ENCODE peak calls at places on chromosomes 13 and 19, in seven cellular contexts. B, J, I, R, Q, H and P are unnamed samples.

GRCh38 chr19:44071824-44072542 is at the start of gene ZNF284:
- DNase-seq in H (peak; percentile 93), J (peak; percentile 88), B (peak; percentile 89), R (peak; percentile 95), I (peak; percentile 83), Q (peak; percentile 84), P (peak; percentile 91)

GRCh38 chr19:45255611-45256157 is 4.6 kb downstream of the MARK4 start:
- DNase-seq in R (no peak), H (no peak), I (no peak), B (no peak), Q (no peak), J (no peak), P (no peak)

GRCh38 chr13:41613984-41614581 is 156.7 kb downstream of the RGCC start:
- DNase-seq in B (no peak), J (peak; percentile 96), H (peak; percentile 16), Q (peak; percentile 66), R (peak; percentile 84), I (peak; percentile 35), P (peak; percentile 77)

GRCh38 chr13:109158383-109158782 is 529.0 kb downstream of the MYO16 start:
- DNase-seq in J (no peak), H (no peak), I (peak; percentile 69), B (no peak), R (no peak), Q (no peak), P (no peak)

GRCh38 chr13:24605923-24606372 is 74.3 kb upstream of the ATP12A start:
- DNase-seq in R (no peak), Q (no peak), I (peak; percentile 64), H (peak; percentile 36), B (no peak), J (no peak), P (no peak)

GRCh38 chr13:44967656-44968451 is 21.4 kb downstream of the NUFIP1 start:
- DNase-seq in B (no peak), H (no peak), J (no peak), I (peak; percentile 18), Q (no peak), R (no peak), P (no peak)

GRCh38 chr13:105961438-105961837 is 574.0 kb downstream of the EFNB2 start:
- DNase-seq in Q (no peak), J (no peak), H (no peak), R (no peak), B (no peak), I (no peak), P (no peak)

GRCh38 chr13:98397221-98397620 is 179.7 kb downstream of the STK24 start:
- DNase-seq in H (no peak), Q (no peak), J (peak; percentile 19), I (no peak), B (no peak), R (no peak), P (no peak)

GRCh38 chr19:5046339-5047039 is 77.6 kb downstream of the KDM4B start:
- DNase-seq in H (no peak), B (peak; percentile 93), I (peak; percentile 99), J (peak; percentile 46), R (no peak), Q (no peak), P (no peak)

GRCh38 chr19:44757057-44757734 is 8.7 kb downstream of the BCL3 start:
- DNase-seq in Q (peak; percentile 87), J (peak; percentile 72), B (peak; percentile 84), I (no peak), H (peak; percentile 66), R (peak; percentile 72), P (peak; percentile 79)

GRCh38 chr19:10329555-10329954 is 3.8 kb downstream of the RAVER1 start:
- DNase-seq in J (no peak), B (peak; percentile 53), R (no peak), H (no peak), Q (no peak), I (no peak), P (no peak)
- H3K4me1 ChIP-seq in J (peaks cover 13% of the 10 kb centered on the region), B (peaks cover 6% of the 10 kb centered on the region), R (peaks cover 17% of the 10 kb centered on the region), H (peaks cover 15% of the 10 kb centered on the region), Q (peaks cover 10% of the 10 kb centered on the region), I (peaks cover 17% of the 10 kb centered on the region), P (peaks cover 21% of the 10 kb centered on the region)

GRCh38 chr13:29702912-29703351 is 107.4 kb upstream of the SLC7A1 start:
- DNase-seq in Q (no peak), J (peak; percentile 87), H (no peak), B (no peak), R (no peak), I (no peak), P (peak; percentile 39)

GRCh38 chr13:29703421-29703820 is 107.9 kb upstream of the SLC7A1 start:
- DNase-seq in I (no peak), H (no peak), J (no peak), Q (no peak), R (no peak), B (no peak), P (no peak)

GRCh38 chr13:29704648-29705047 is 109.2 kb upstream of the SLC7A1 start:
- DNase-seq in H (no peak), R (no peak), I (no peak), Q (no peak), J (no peak), B (no peak), P (no peak)

GRCh38 chr13:29706923-29707322 is 111.4 kb upstream of the SLC7A1 start:
- DNase-seq in H (no peak), R (no peak), Q (no peak), B (no peak), I (no peak), J (no peak), P (no peak)

DNA sequence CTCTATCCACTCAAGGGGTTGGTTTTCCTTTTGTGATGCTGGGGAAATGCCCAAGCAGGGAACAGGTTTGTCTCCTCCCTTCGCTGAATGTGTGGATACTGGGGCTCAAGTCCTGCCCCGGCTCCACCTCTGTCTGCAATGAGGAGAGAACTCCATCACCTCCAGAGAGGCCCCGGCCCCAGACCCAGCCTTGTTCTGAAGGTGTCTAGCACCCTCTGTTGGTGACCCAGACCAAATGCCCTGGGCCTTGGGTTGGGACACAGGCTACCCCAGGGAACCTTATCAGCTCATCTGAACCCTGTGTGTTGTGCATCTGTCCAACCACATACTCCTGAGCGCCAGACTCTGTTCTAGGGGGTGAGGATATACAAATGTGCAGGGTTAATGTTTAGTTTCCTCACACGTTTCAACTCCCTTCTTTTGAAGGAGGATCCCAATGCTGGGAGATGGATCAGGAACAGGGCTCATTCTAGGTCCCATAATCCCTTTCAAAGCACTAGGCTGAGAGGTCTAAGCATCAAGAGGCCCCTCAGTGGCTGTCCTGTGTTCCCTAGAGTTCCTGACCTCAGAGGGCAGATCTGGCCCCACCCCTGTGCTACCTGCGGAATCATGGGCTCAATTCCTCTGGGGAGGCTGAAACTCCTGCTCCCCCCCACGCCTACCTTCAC is 112.5 kb upstream of the SLC7A1 start:
- DNase-seq in R (no peak), H (peak; percentile 74), J (no peak), Q (no peak), I (peak; percentile 49), B (peak; percentile 86), P (no peak)
- TF ChIP-seq CTCF in R (peak; percentile 43), H (peak; percentile 70), J (peak; percentile 61), Q (no peak), I (peak; percentile 67), B (peak; percentile 49), P (peak; percentile 14)

GRCh38 chr13:110240352-110240751 is 66.6 kb downstream of the COL4A1 start:
- DNase-seq in Q (no peak), B (no peak), I (no peak), R (peak; percentile 54), H (no peak), J (no peak), P (no peak)

GRCh38 chr13:110244926-110245325 is 62.0 kb downstream of the COL4A1 start:
- DNase-seq in H (no peak), Q (no peak), B (no peak), I (no peak), J (no peak), R (peak; percentile 42), P (no peak)

GRCh38 chr13:110244096-110244830 is 62.7 kb downstream of the COL4A1 start:
- DNase-seq in I (no peak), Q (no peak), H (no peak), B (no peak), R (peak; percentile 45), J (no peak), P (peak; percentile 59)

GRCh38 chr13:110240943-110241342 is 66.0 kb downstream of the COL4A1 start:
- DNase-seq in J (no peak), B (no peak), Q (no peak), I (no peak), R (no peak), H (no peak), P (no peak)

DNA sequence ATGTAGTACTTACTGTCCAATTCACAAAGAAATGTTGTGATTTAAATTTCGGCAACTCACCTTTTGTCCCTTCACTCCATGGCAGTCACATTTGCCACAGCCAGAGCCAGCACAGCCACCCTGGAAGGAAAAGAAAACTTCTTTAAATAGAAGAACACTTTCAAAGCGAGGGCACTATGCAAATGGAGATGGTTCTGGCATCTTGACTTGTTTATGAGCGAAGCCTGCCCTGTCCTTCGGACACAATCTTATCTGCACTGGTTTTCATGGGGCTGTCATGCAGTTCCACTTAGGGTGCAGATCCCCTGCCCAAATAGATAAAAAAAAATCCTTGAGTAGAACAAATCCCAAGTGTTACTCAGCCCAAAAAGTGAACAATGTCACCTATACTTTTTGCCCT is 64.3 kb downstream of the COL4A1 start:
- DNase-seq in Q (no peak), B (no peak), I (no peak), J (no peak), R (no peak), H (no peak), P (no peak)
- H3K4me1 ChIP-seq in Q (peaks cover 16% of the 10 kb centered on the region), B (peaks cover 7% of the 10 kb centered on the region), I (no peaks in the 10 kb centered on the region), J (peaks cover 29% of the 10 kb centered on the region), R (peaks cover 47% of the 10 kb centered on the region), H (no peaks in the 10 kb centered on the region), P (peaks cover 99% of the 10 kb centered on the region)

DNA sequence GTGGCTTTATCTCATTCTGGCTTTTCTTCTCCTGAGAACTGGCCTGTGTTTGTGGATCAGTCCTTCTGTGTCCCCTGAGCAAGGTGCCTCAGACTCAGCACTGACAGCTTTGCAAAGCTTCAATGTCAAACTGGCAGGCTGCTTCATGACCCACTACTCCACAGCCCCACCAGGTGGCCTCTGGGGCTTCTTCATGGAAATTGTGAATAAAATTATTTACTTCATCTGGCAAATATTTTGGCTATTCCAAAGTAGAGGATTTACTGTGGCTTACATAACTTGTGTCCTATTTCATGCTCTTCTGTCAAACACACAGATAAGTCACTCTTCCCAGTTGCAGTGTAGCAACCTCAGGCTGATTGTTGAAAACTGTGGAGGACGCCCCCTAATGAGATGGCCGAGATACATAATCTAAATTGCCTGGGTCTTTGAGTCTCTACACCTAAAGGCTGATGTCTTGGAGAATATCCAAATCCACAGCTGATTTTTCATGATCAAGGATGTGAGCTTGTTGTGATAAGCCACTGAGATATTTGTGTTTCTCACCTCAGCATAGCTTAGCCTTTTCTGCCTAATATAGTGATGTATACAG is 721.9 kb upstream of the SLC10A2 start:
- DNase-seq in I (peak; percentile 10), J (no peak), R (no peak), B (no peak), Q (no peak), H (no peak), P (peak; percentile 21)
- TF ChIP-seq CTCF in I (peak; percentile 52), J (peak; percentile 7), R (no peak), B (no peak), Q (no peak), H (peak; percentile 43), P (no peak)

DNA sequence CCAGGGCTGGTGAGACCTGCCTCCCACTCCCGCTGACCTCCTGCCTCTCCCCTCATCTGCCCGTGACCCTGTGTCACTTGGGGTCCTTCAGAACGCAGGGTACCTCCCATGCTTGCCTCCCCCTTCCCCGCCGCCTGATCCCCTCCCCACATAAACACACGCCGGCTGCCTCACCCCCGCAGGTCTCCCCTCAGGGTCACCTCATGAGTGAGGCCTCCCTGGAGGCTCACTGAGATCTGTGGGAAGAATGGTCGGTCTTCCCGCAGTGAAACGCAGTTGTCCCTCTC is 37.1 kb downstream of the FAM124A start:
- DNase-seq in H (no peak), R (no peak), Q (no peak), J (no peak), B (no peak), I (no peak), P (no peak)
- H3K4me1 ChIP-seq in H (peaks cover 46% of the 10 kb centered on the region), R (peaks cover under 1% of the 10 kb centered on the region), Q (no peaks in the 10 kb centered on the region), J (no peaks in the 10 kb centered on the region), B (no peaks in the 10 kb centered on the region), I (no peaks in the 10 kb centered on the region), P (peaks cover 16% of the 10 kb centered on the region)